ENCODE peak calls at places on chromosomes 2 and 18, in four cellular contexts. One of them, this sample, is unnamed.

GRCh38 chr2:27664245-27664574 is 521 bp downstream of the SLC4A1AP start:
- DNase-seq in activated CD4-positive, alpha-beta T cell treated with anti-CD3 and anti-CD28 coated beads, Interleukin-2, amount 10 ng/mL, durations not matched to agents 7 days and 5 days: no peak
- DNase-seq in stimulated activated effector memory CD8-positive, alpha-beta T cell treated with anti-CD3 and anti-CD28 coated beads, Interleukin-12 subunit alpha, Interleukin-12 subunit beta, amount 100 ng/mL, for 72 hours: no peak
- DNase-seq in kidney tubule cell: peak
- DNase-seq in this sample: no peak

GRCh38 chr2:44894058-44894457 is 47.4 kb upstream of the SIX3 start:
- DNase-seq in activated CD4-positive, alpha-beta T cell treated with anti-CD3 and anti-CD28 coated beads, Interleukin-2, amount 10 ng/mL, durations not matched to agents 7 days and 5 days: no peak
- DNase-seq in stimulated activated effector memory CD8-positive, alpha-beta T cell treated with anti-CD3 and anti-CD28 coated beads, Interleukin-12 subunit alpha, Interleukin-12 subunit beta, amount 100 ng/mL, for 72 hours: no peak
- DNase-seq in kidney tubule cell: no peak
- DNase-seq in this sample: no peak

GRCh38 chr2:168560817-168561485 is 104.9 kb downstream of the CERS6 start:
- DNase-seq in activated CD4-positive, alpha-beta T cell treated with anti-CD3 and anti-CD28 coated beads, Interleukin-2, amount 10 ng/mL, durations not matched to agents 7 days and 5 days: no peak
- DNase-seq in stimulated activated effector memory CD8-positive, alpha-beta T cell treated with anti-CD3 and anti-CD28 coated beads, Interleukin-12 subunit alpha, Interleukin-12 subunit beta, amount 100 ng/mL, for 72 hours: no peak
- DNase-seq in kidney tubule cell: no peak
- DNase-seq in this sample: no peak

GRCh38 chr2:39704540-39704939 is 38.8 kb downstream of the TMEM178A start:
- DNase-seq in activated CD4-positive, alpha-beta T cell treated with anti-CD3 and anti-CD28 coated beads, Interleukin-2, amount 10 ng/mL, durations not matched to agents 7 days and 5 days: no peak
- DNase-seq in stimulated activated effector memory CD8-positive, alpha-beta T cell treated with anti-CD3 and anti-CD28 coated beads, Interleukin-12 subunit alpha, Interleukin-12 subunit beta, amount 100 ng/mL, for 72 hours: no peak
- DNase-seq in kidney tubule cell: no peak
- DNase-seq in this sample: no peak

GRCh38 chr2:1541812-1542211 is 128.5 kb downstream of the TPO start:
- DNase-seq in activated CD4-positive, alpha-beta T cell treated with anti-CD3 and anti-CD28 coated beads, Interleukin-2, amount 10 ng/mL, durations not matched to agents 7 days and 5 days: no peak
- DNase-seq in stimulated activated effector memory CD8-positive, alpha-beta T cell treated with anti-CD3 and anti-CD28 coated beads, Interleukin-12 subunit alpha, Interleukin-12 subunit beta, amount 100 ng/mL, for 72 hours: no peak
- DNase-seq in kidney tubule cell: no peak
- DNase-seq in this sample: no peak

GRCh38 chr2:152062130-152063091 is 36.4 kb downstream of the CACNB4 start:
- DNase-seq in activated CD4-positive, alpha-beta T cell treated with anti-CD3 and anti-CD28 coated beads, Interleukin-2, amount 10 ng/mL, durations not matched to agents 7 days and 5 days: no peak
- DNase-seq in stimulated activated effector memory CD8-positive, alpha-beta T cell treated with anti-CD3 and anti-CD28 coated beads, Interleukin-12 subunit alpha, Interleukin-12 subunit beta, amount 100 ng/mL, for 72 hours: no peak
- DNase-seq in kidney tubule cell: peak
- DNase-seq in this sample: no peak

GRCh38 chr2:120647487-120647886 is 88.2 kb upstream of the GLI2 start:
- DNase-seq in activated CD4-positive, alpha-beta T cell treated with anti-CD3 and anti-CD28 coated beads, Interleukin-2, amount 10 ng/mL, durations not matched to agents 7 days and 5 days: no peak
- DNase-seq in stimulated activated effector memory CD8-positive, alpha-beta T cell treated with anti-CD3 and anti-CD28 coated beads, Interleukin-12 subunit alpha, Interleukin-12 subunit beta, amount 100 ng/mL, for 72 hours: no peak
- DNase-seq in kidney tubule cell: peak
- DNase-seq in this sample: no peak

GRCh38 chr2:203037026-203037425 is 22.4 kb downstream of the NBEAL1 start:
- DNase-seq in activated CD4-positive, alpha-beta T cell treated with anti-CD3 and anti-CD28 coated beads, Interleukin-2, amount 10 ng/mL, durations not matched to agents 7 days and 5 days: no peak
- DNase-seq in stimulated activated effector memory CD8-positive, alpha-beta T cell treated with anti-CD3 and anti-CD28 coated beads, Interleukin-12 subunit alpha, Interleukin-12 subunit beta, amount 100 ng/mL, for 72 hours: no peak
- DNase-seq in kidney tubule cell: no peak
- DNase-seq in this sample: no peak

GRCh38 chr2:233156001-233156400 is 95.5 kb upstream of the ATG16L1 start:
- DNase-seq in activated CD4-positive, alpha-beta T cell treated with anti-CD3 and anti-CD28 coated beads, Interleukin-2, amount 10 ng/mL, durations not matched to agents 7 days and 5 days: no peak
- DNase-seq in stimulated activated effector memory CD8-positive, alpha-beta T cell treated with anti-CD3 and anti-CD28 coated beads, Interleukin-12 subunit alpha, Interleukin-12 subunit beta, amount 100 ng/mL, for 72 hours: no peak
- DNase-seq in kidney tubule cell: no peak
- DNase-seq in this sample: no peak

GRCh38 chr2:212919238-212919637 is 232.2 kb downstream of the IKZF2 start:
- DNase-seq in activated CD4-positive, alpha-beta T cell treated with anti-CD3 and anti-CD28 coated beads, Interleukin-2, amount 10 ng/mL, durations not matched to agents 7 days and 5 days: no peak
- DNase-seq in stimulated activated effector memory CD8-positive, alpha-beta T cell treated with anti-CD3 and anti-CD28 coated beads, Interleukin-12 subunit alpha, Interleukin-12 subunit beta, amount 100 ng/mL, for 72 hours: no peak
- DNase-seq in kidney tubule cell: peak
- DNase-seq in this sample: no peak

GRCh38 chr18:22168360-22168921 is 948 bp upstream of the GATA6 start:
- DNase-seq in activated CD4-positive, alpha-beta T cell treated with anti-CD3 and anti-CD28 coated beads, Interleukin-2, amount 10 ng/mL, durations not matched to agents 7 days and 5 days: no peak
- DNase-seq in stimulated activated effector memory CD8-positive, alpha-beta T cell treated with anti-CD3 and anti-CD28 coated beads, Interleukin-12 subunit alpha, Interleukin-12 subunit beta, amount 100 ng/mL, for 72 hours: no peak
- DNase-seq in kidney tubule cell: no peak
- DNase-seq in this sample: no peak

GRCh38 chr2:178256382-178257053 is 62.2 kb downstream of the OSBPL6 start:
- DNase-seq in activated CD4-positive, alpha-beta T cell treated with anti-CD3 and anti-CD28 coated beads, Interleukin-2, amount 10 ng/mL, durations not matched to agents 7 days and 5 days: no peak
- DNase-seq in stimulated activated effector memory CD8-positive, alpha-beta T cell treated with anti-CD3 and anti-CD28 coated beads, Interleukin-12 subunit alpha, Interleukin-12 subunit beta, amount 100 ng/mL, for 72 hours: no peak
- DNase-seq in kidney tubule cell: no peak
- DNase-seq in this sample: no peak

GRCh38 chr2:208072250-208072892 is 47.0 kb upstream of the PLEKHM3 start:
- DNase-seq in activated CD4-positive, alpha-beta T cell treated with anti-CD3 and anti-CD28 coated beads, Interleukin-2, amount 10 ng/mL, durations not matched to agents 7 days and 5 days: peak
- DNase-seq in stimulated activated effector memory CD8-positive, alpha-beta T cell treated with anti-CD3 and anti-CD28 coated beads, Interleukin-12 subunit alpha, Interleukin-12 subunit beta, amount 100 ng/mL, for 72 hours: peak
- DNase-seq in kidney tubule cell: peak
- DNase-seq in this sample: peak

GRCh38 chr2:241399941-241400922 is 44.1 kb downstream of the FARP2 start:
- DNase-seq in activated CD4-positive, alpha-beta T cell treated with anti-CD3 and anti-CD28 coated beads, Interleukin-2, amount 10 ng/mL, durations not matched to agents 7 days and 5 days: no peak
- DNase-seq in stimulated activated effector memory CD8-positive, alpha-beta T cell treated with anti-CD3 and anti-CD28 coated beads, Interleukin-12 subunit alpha, Interleukin-12 subunit beta, amount 100 ng/mL, for 72 hours: no peak
- DNase-seq in kidney tubule cell: no peak
- DNase-seq in this sample: no peak

GRCh38 chr2:167209784-167210183 is 321.5 kb downstream of the XIRP2 start:
- DNase-seq in activated CD4-positive, alpha-beta T cell treated with anti-CD3 and anti-CD28 coated beads, Interleukin-2, amount 10 ng/mL, durations not matched to agents 7 days and 5 days: no peak
- DNase-seq in stimulated activated effector memory CD8-positive, alpha-beta T cell treated with anti-CD3 and anti-CD28 coated beads, Interleukin-12 subunit alpha, Interleukin-12 subunit beta, amount 100 ng/mL, for 72 hours: no peak
- DNase-seq in kidney tubule cell: no peak
- DNase-seq in this sample: no peak

GRCh38 chr18:5772706-5773105 is 122.6 kb downstream of the TMEM200C start:
- DNase-seq in activated CD4-positive, alpha-beta T cell treated with anti-CD3 and anti-CD28 coated beads, Interleukin-2, amount 10 ng/mL, durations not matched to agents 7 days and 5 days: no peak
- DNase-seq in stimulated activated effector memory CD8-positive, alpha-beta T cell treated with anti-CD3 and anti-CD28 coated beads, Interleukin-12 subunit alpha, Interleukin-12 subunit beta, amount 100 ng/mL, for 72 hours: no peak
- DNase-seq in kidney tubule cell: no peak
- DNase-seq in this sample: no peak

GRCh38 chr2:240586919-240587800 is 626 bp downstream of the CAPN10 start:
- DNase-seq in activated CD4-positive, alpha-beta T cell treated with anti-CD3 and anti-CD28 coated beads, Interleukin-2, amount 10 ng/mL, durations not matched to agents 7 days and 5 days: peak
- DNase-seq in stimulated activated effector memory CD8-positive, alpha-beta T cell treated with anti-CD3 and anti-CD28 coated beads, Interleukin-12 subunit alpha, Interleukin-12 subunit beta, amount 100 ng/mL, for 72 hours: no peak
- DNase-seq in kidney tubule cell: peak
- DNase-seq in this sample: peak

GRCh38 chr2:102027036-102027702 is 35.4 kb downstream of the IL1R2 start:
- DNase-seq in activated CD4-positive, alpha-beta T cell treated with anti-CD3 and anti-CD28 coated beads, Interleukin-2, amount 10 ng/mL, durations not matched to agents 7 days and 5 days: no peak
- DNase-seq in stimulated activated effector memory CD8-positive, alpha-beta T cell treated with anti-CD3 and anti-CD28 coated beads, Interleukin-12 subunit alpha, Interleukin-12 subunit beta, amount 100 ng/mL, for 72 hours: no peak
- DNase-seq in kidney tubule cell: peak
- DNase-seq in this sample: no peak